ENCODE peak calls at places on chromosomes 1 and 21, in ten cellular contexts. One of them, this sample, is unnamed.
A peak's percentile ranks its signal among the peaks of the same experiment; 100 is the strongest.

GRCh38 chr21:43811262-43812105 is 22.1 kb downstream of the RRP1 start:
- DNase-seq in MV-4-11: no peak
- DNase-seq in BJ: no peak
- DNase-seq in stimulated activated naive CD8-positive, alpha-beta T cell treated with anti-CD3 and anti-CD28 coated beads, Interleukin-15, amount 100 ng/mL, for 72 hours: no peak
- DNase-seq in activated T-cell treated with anti-CD3 and anti-CD28 coated beads for 1 hour: no peak
- DNase-seq in neural progenitor cell: no peak
- DNase-seq in osteocyte: no peak
- DNase-seq in iris pigment epithelial cell: no peak
- DNase-seq in iPS-NIHi11: no peak
- DNase-seq in cardiac fibroblast: no peak
- DNase-seq in this sample: no peak

GRCh38 chr1:99018313-99018712 is 13.7 kb upstream of the PLPPR5 start:
- DNase-seq in MV-4-11: no peak
- DNase-seq in cardiac fibroblast: no peak
- DNase-seq in BJ: no peak
- DNase-seq in stimulated activated naive CD8-positive, alpha-beta T cell treated with anti-CD3 and anti-CD28 coated beads, Interleukin-15, amount 100 ng/mL, for 72 hours: no peak
- DNase-seq in neural progenitor cell: peak; percentile 5
- DNase-seq in iris pigment epithelial cell: no peak
- DNase-seq in activated T-cell treated with anti-CD3 and anti-CD28 coated beads for 1 hour: no peak
- DNase-seq in iPS-NIHi11: no peak
- DNase-seq in osteocyte: no peak
- DNase-seq in this sample: no peak

GRCh38 chr1:228044961-228045360 is 37.5 kb upstream of the ARF1 start:
- DNase-seq in activated T-cell treated with anti-CD3 and anti-CD28 coated beads for 1 hour: no peak
- DNase-seq in cardiac fibroblast: no peak
- DNase-seq in neural progenitor cell: no peak
- DNase-seq in iris pigment epithelial cell: no peak
- DNase-seq in osteocyte: peak; percentile 59
- DNase-seq in MV-4-11: no peak
- DNase-seq in iPS-NIHi11: no peak
- DNase-seq in stimulated activated naive CD8-positive, alpha-beta T cell treated with anti-CD3 and anti-CD28 coated beads, Interleukin-15, amount 100 ng/mL, for 72 hours: no peak
- DNase-seq in BJ: no peak
- DNase-seq in this sample: no peak

GRCh38 chr1:67614511-67614934 is 70.5 kb upstream of the GADD45A start:
- DNase-seq in cardiac fibroblast: peak; percentile 67
- DNase-seq in iris pigment epithelial cell: peak; percentile 76
- DNase-seq in neural progenitor cell: no peak
- DNase-seq in BJ: no peak
- DNase-seq in activated T-cell treated with anti-CD3 and anti-CD28 coated beads for 1 hour: no peak
- DNase-seq in osteocyte: no peak
- DNase-seq in stimulated activated naive CD8-positive, alpha-beta T cell treated with anti-CD3 and anti-CD28 coated beads, Interleukin-15, amount 100 ng/mL, for 72 hours: no peak
- DNase-seq in iPS-NIHi11: no peak
- DNase-seq in MV-4-11: peak; percentile 48
- DNase-seq in this sample: no peak

GRCh38 chr1:44103270-44104131 is 15.1 kb upstream of the KLF17 start:
- DNase-seq in stimulated activated naive CD8-positive, alpha-beta T cell treated with anti-CD3 and anti-CD28 coated beads, Interleukin-15, amount 100 ng/mL, for 72 hours: no peak
- DNase-seq in cardiac fibroblast: peak; percentile 16
- DNase-seq in iris pigment epithelial cell: peak; percentile 26
- DNase-seq in BJ: no peak
- DNase-seq in osteocyte: no peak
- DNase-seq in iPS-NIHi11: no peak
- DNase-seq in MV-4-11: no peak
- DNase-seq in activated T-cell treated with anti-CD3 and anti-CD28 coated beads for 1 hour: no peak
- DNase-seq in neural progenitor cell: peak; percentile 76
- DNase-seq in this sample: no peak

GRCh38 chr1:186139706-186140105 is 235.3 kb downstream of the TPR start:
- DNase-seq in stimulated activated naive CD8-positive, alpha-beta T cell treated with anti-CD3 and anti-CD28 coated beads, Interleukin-15, amount 100 ng/mL, for 72 hours: no peak
- DNase-seq in neural progenitor cell: no peak
- DNase-seq in iPS-NIHi11: no peak
- DNase-seq in activated T-cell treated with anti-CD3 and anti-CD28 coated beads for 1 hour: no peak
- DNase-seq in cardiac fibroblast: peak; percentile 79
- DNase-seq in osteocyte: no peak
- DNase-seq in iris pigment epithelial cell: peak; percentile 84
- DNase-seq in MV-4-11: no peak
- DNase-seq in BJ: peak; percentile 23
- DNase-seq in this sample: no peak

GRCh38 chr1:8602471-8603219 is 214.8 kb downstream of the RERE start:
- DNase-seq in osteocyte: no peak
- DNase-seq in BJ: no peak
- DNase-seq in neural progenitor cell: no peak
- DNase-seq in cardiac fibroblast: no peak
- DNase-seq in stimulated activated naive CD8-positive, alpha-beta T cell treated with anti-CD3 and anti-CD28 coated beads, Interleukin-15, amount 100 ng/mL, for 72 hours: no peak
- DNase-seq in iris pigment epithelial cell: no peak
- DNase-seq in activated T-cell treated with anti-CD3 and anti-CD28 coated beads for 1 hour: no peak
- DNase-seq in iPS-NIHi11: no peak
- DNase-seq in MV-4-11: peak; percentile 0
- DNase-seq in this sample: peak; percentile 32

GRCh38 chr1:53024117-53024516 is 37.9 kb upstream of the PODN start:
- DNase-seq in osteocyte: no peak
- DNase-seq in neural progenitor cell: no peak
- DNase-seq in BJ: no peak
- DNase-seq in iris pigment epithelial cell: no peak
- DNase-seq in cardiac fibroblast: no peak
- DNase-seq in activated T-cell treated with anti-CD3 and anti-CD28 coated beads for 1 hour: no peak
- DNase-seq in iPS-NIHi11: no peak
- DNase-seq in MV-4-11: no peak
- DNase-seq in stimulated activated naive CD8-positive, alpha-beta T cell treated with anti-CD3 and anti-CD28 coated beads, Interleukin-15, amount 100 ng/mL, for 72 hours: no peak
- DNase-seq in this sample: no peak

GRCh38 chr1:147169171-147169570 is 3.1 kb downstream of the PRKAB2 start:
- DNase-seq in stimulated activated naive CD8-positive, alpha-beta T cell treated with anti-CD3 and anti-CD28 coated beads, Interleukin-15, amount 100 ng/mL, for 72 hours: no peak
- DNase-seq in BJ: no peak
- DNase-seq in iPS-NIHi11: no peak
- DNase-seq in cardiac fibroblast: peak; percentile 59
- DNase-seq in osteocyte: no peak
- DNase-seq in neural progenitor cell: no peak
- DNase-seq in MV-4-11: no peak
- DNase-seq in activated T-cell treated with anti-CD3 and anti-CD28 coated beads for 1 hour: no peak
- DNase-seq in iris pigment epithelial cell: peak; percentile 63
- DNase-seq in this sample: no peak

GRCh38 chr1:45297604-45298356 is 28.9 kb upstream of the HPDL start:
- DNase-seq in neural progenitor cell: peak; percentile 69
- DNase-seq in cardiac fibroblast: no peak
- DNase-seq in stimulated activated naive CD8-positive, alpha-beta T cell treated with anti-CD3 and anti-CD28 coated beads, Interleukin-15, amount 100 ng/mL, for 72 hours: no peak
- DNase-seq in activated T-cell treated with anti-CD3 and anti-CD28 coated beads for 1 hour: no peak
- DNase-seq in osteocyte: peak; percentile 66
- DNase-seq in BJ: no peak
- DNase-seq in iris pigment epithelial cell: peak; percentile 12
- DNase-seq in iPS-NIHi11: no peak
- DNase-seq in MV-4-11: no peak
- DNase-seq in this sample: no peak

GRCh38 chr21:36893581-36893980 is 72.9 kb downstream of the HLCS start:
- DNase-seq in activated T-cell treated with anti-CD3 and anti-CD28 coated beads for 1 hour: no peak
- DNase-seq in osteocyte: peak; percentile 68
- DNase-seq in BJ: no peak
- DNase-seq in stimulated activated naive CD8-positive, alpha-beta T cell treated with anti-CD3 and anti-CD28 coated beads, Interleukin-15, amount 100 ng/mL, for 72 hours: no peak
- DNase-seq in iPS-NIHi11: no peak
- DNase-seq in iris pigment epithelial cell: no peak
- DNase-seq in MV-4-11: no peak
- DNase-seq in neural progenitor cell: no peak
- DNase-seq in cardiac fibroblast: no peak
- DNase-seq in this sample: no peak

GRCh38 chr1:173445164-173445563 is 32.0 kb upstream of the PRDX6 start:
- DNase-seq in stimulated activated naive CD8-positive, alpha-beta T cell treated with anti-CD3 and anti-CD28 coated beads, Interleukin-15, amount 100 ng/mL, for 72 hours: no peak
- DNase-seq in cardiac fibroblast: no peak
- DNase-seq in MV-4-11: peak; percentile 18
- DNase-seq in neural progenitor cell: peak; percentile 78
- DNase-seq in iPS-NIHi11: no peak
- DNase-seq in osteocyte: no peak
- DNase-seq in iris pigment epithelial cell: no peak
- DNase-seq in activated T-cell treated with anti-CD3 and anti-CD28 coated beads for 1 hour: no peak
- DNase-seq in BJ: no peak
- DNase-seq in this sample: no peak

GRCh38 chr21:42997053-42997452 is 22.7 kb downstream of the PKNOX1 start:
- DNase-seq in iPS-NIHi11: no peak
- DNase-seq in iris pigment epithelial cell: peak; percentile 99
- DNase-seq in neural progenitor cell: no peak
- DNase-seq in BJ: peak; percentile 93
- DNase-seq in osteocyte: no peak
- DNase-seq in cardiac fibroblast: peak; percentile 97
- DNase-seq in activated T-cell treated with anti-CD3 and anti-CD28 coated beads for 1 hour: no peak
- DNase-seq in MV-4-11: peak; percentile 76
- DNase-seq in stimulated activated naive CD8-positive, alpha-beta T cell treated with anti-CD3 and anti-CD28 coated beads, Interleukin-15, amount 100 ng/mL, for 72 hours: no peak
- DNase-seq in this sample: no peak

GRCh38 chr1:117606608-117607261 is 887 bp downstream of the TENT5C start:
- DNase-seq in iris pigment epithelial cell: no peak
- DNase-seq in MV-4-11: peak; percentile 28
- DNase-seq in BJ: no peak
- DNase-seq in activated T-cell treated with anti-CD3 and anti-CD28 coated beads for 1 hour: peak; percentile 36
- DNase-seq in stimulated activated naive CD8-positive, alpha-beta T cell treated with anti-CD3 and anti-CD28 coated beads, Interleukin-15, amount 100 ng/mL, for 72 hours: peak; percentile 59
- DNase-seq in osteocyte: no peak
- DNase-seq in cardiac fibroblast: peak; percentile 43
- DNase-seq in iPS-NIHi11: no peak
- DNase-seq in neural progenitor cell: peak; percentile 46
- DNase-seq in this sample: peak; percentile 56

GRCh38 chr1:8966606-8967005 is 20.9 kb downstream of the CA6 start:
- DNase-seq in iris pigment epithelial cell: no peak
- DNase-seq in stimulated activated naive CD8-positive, alpha-beta T cell treated with anti-CD3 and anti-CD28 coated beads, Interleukin-15, amount 100 ng/mL, for 72 hours: no peak
- DNase-seq in BJ: no peak
- DNase-seq in cardiac fibroblast: no peak
- DNase-seq in osteocyte: no peak
- DNase-seq in neural progenitor cell: no peak
- DNase-seq in MV-4-11: no peak
- DNase-seq in iPS-NIHi11: no peak
- DNase-seq in activated T-cell treated with anti-CD3 and anti-CD28 coated beads for 1 hour: no peak
- DNase-seq in this sample: no peak

GRCh38 chr21:46081022-46081861 is 16.7 kb upstream of the COL6A2 start:
- DNase-seq in BJ: no peak
- DNase-seq in osteocyte: peak; percentile 84
- DNase-seq in cardiac fibroblast: no peak
- DNase-seq in iris pigment epithelial cell: no peak
- DNase-seq in stimulated activated naive CD8-positive, alpha-beta T cell treated with anti-CD3 and anti-CD28 coated beads, Interleukin-15, amount 100 ng/mL, for 72 hours: no peak
- DNase-seq in MV-4-11: no peak
- DNase-seq in neural progenitor cell: no peak
- DNase-seq in activated T-cell treated with anti-CD3 and anti-CD28 coated beads for 1 hour: no peak
- DNase-seq in iPS-NIHi11: no peak
- DNase-seq in this sample: peak; percentile 1

GRCh38 chr1:44802306-44803061 is 2.3 kb downstream of the PLK3 start:
- DNase-seq in activated T-cell treated with anti-CD3 and anti-CD28 coated beads for 1 hour: no peak
- DNase-seq in iris pigment epithelial cell: no peak
- DNase-seq in cardiac fibroblast: no peak
- DNase-seq in iPS-NIHi11: no peak
- DNase-seq in BJ: no peak
- DNase-seq in osteocyte: no peak
- DNase-seq in stimulated activated naive CD8-positive, alpha-beta T cell treated with anti-CD3 and anti-CD28 coated beads, Interleukin-15, amount 100 ng/mL, for 72 hours: no peak
- DNase-seq in neural progenitor cell: peak; percentile 86
- DNase-seq in MV-4-11: no peak
- DNase-seq in this sample: no peak

GRCh38 chr21:15441060-15441493 is 288.7 kb upstream of the USP25 start:
- DNase-seq in cardiac fibroblast: no peak
- DNase-seq in iPS-NIHi11: peak; percentile 27
- DNase-seq in stimulated activated naive CD8-positive, alpha-beta T cell treated with anti-CD3 and anti-CD28 coated beads, Interleukin-15, amount 100 ng/mL, for 72 hours: no peak
- DNase-seq in activated T-cell treated with anti-CD3 and anti-CD28 coated beads for 1 hour: no peak
- DNase-seq in BJ: no peak
- DNase-seq in neural progenitor cell: peak; percentile 84
- DNase-seq in osteocyte: no peak
- DNase-seq in MV-4-11: no peak
- DNase-seq in iris pigment epithelial cell: no peak
- DNase-seq in this sample: peak; percentile 11

GRCh38 chr1:113551728-113552127 is 161.4 kb downstream of the MAGI3 start:
- DNase-seq in BJ: no peak
- DNase-seq in neural progenitor cell: no peak
- DNase-seq in iris pigment epithelial cell: no peak
- DNase-seq in iPS-NIHi11: no peak
- DNase-seq in osteocyte: no peak
- DNase-seq in MV-4-11: no peak
- DNase-seq in cardiac fibroblast: peak; percentile 29
- DNase-seq in activated T-cell treated with anti-CD3 and anti-CD28 coated beads for 1 hour: no peak
- DNase-seq in stimulated activated naive CD8-positive, alpha-beta T cell treated with anti-CD3 and anti-CD28 coated beads, Interleukin-15, amount 100 ng/mL, for 72 hours: no peak
- DNase-seq in this sample: no peak

GRCh38 chr1:151947140-151947539 is 37.8 kb upstream of the THEM4 start:
- DNase-seq in iPS-NIHi11: no peak
- DNase-seq in stimulated activated naive CD8-positive, alpha-beta T cell treated with anti-CD3 and anti-CD28 coated beads, Interleukin-15, amount 100 ng/mL, for 72 hours: no peak
- DNase-seq in neural progenitor cell: no peak
- DNase-seq in cardiac fibroblast: peak; percentile 26
- DNase-seq in iris pigment epithelial cell: no peak
- DNase-seq in osteocyte: no peak
- DNase-seq in BJ: no peak
- DNase-seq in activated T-cell treated with anti-CD3 and anti-CD28 coated beads for 1 hour: no peak
- DNase-seq in MV-4-11: no peak
- DNase-seq in this sample: no peak

GRCh38 chr1:31038360-31038759 is 27.2 kb downstream of the PUM1 start:
- DNase-seq in MV-4-11: no peak
- DNase-seq in iPS-NIHi11: no peak
- DNase-seq in cardiac fibroblast: peak; percentile 76
- DNase-seq in activated T-cell treated with anti-CD3 and anti-CD28 coated beads for 1 hour: no peak
- DNase-seq in osteocyte: no peak
- DNase-seq in iris pigment epithelial cell: peak; percentile 90
- DNase-seq in BJ: peak; percentile 26
- DNase-seq in stimulated activated naive CD8-positive, alpha-beta T cell treated with anti-CD3 and anti-CD28 coated beads, Interleukin-15, amount 100 ng/mL, for 72 hours: no peak
- DNase-seq in neural progenitor cell: no peak
- DNase-seq in this sample: no peak

GRCh38 chr1:25549273-25550154 is 6.1 kb downstream of the LDLRAP1 start:
- DNase-seq in iPS-NIHi11: peak; percentile 48
- DNase-seq in cardiac fibroblast: peak; percentile 62
- DNase-seq in BJ: no peak
- DNase-seq in MV-4-11: peak; percentile 99
- DNase-seq in osteocyte: no peak
- DNase-seq in activated T-cell treated with anti-CD3 and anti-CD28 coated beads for 1 hour: peak; percentile 67
- DNase-seq in neural progenitor cell: no peak
- DNase-seq in iris pigment epithelial cell: peak; percentile 81
- DNase-seq in stimulated activated naive CD8-positive, alpha-beta T cell treated with anti-CD3 and anti-CD28 coated beads, Interleukin-15, amount 100 ng/mL, for 72 hours: peak; percentile 86
- DNase-seq in this sample: peak; percentile 84

GRCh38 chr1:116690809-116691323 is 23.3 kb upstream of the IGSF3 start:
- DNase-seq in iris pigment epithelial cell: no peak
- DNase-seq in iPS-NIHi11: no peak
- DNase-seq in stimulated activated naive CD8-positive, alpha-beta T cell treated with anti-CD3 and anti-CD28 coated beads, Interleukin-15, amount 100 ng/mL, for 72 hours: no peak
- DNase-seq in neural progenitor cell: no peak
- DNase-seq in MV-4-11: no peak
- DNase-seq in osteocyte: no peak
- DNase-seq in BJ: no peak
- DNase-seq in cardiac fibroblast: no peak
- DNase-seq in activated T-cell treated with anti-CD3 and anti-CD28 coated beads for 1 hour: no peak
- DNase-seq in this sample: no peak

GRCh38 chr1:176692988-176693696 is 230.2 kb downstream of the PAPPA2 start:
- DNase-seq in iPS-NIHi11: no peak
- DNase-seq in iris pigment epithelial cell: no peak
- DNase-seq in stimulated activated naive CD8-positive, alpha-beta T cell treated with anti-CD3 and anti-CD28 coated beads, Interleukin-15, amount 100 ng/mL, for 72 hours: no peak
- DNase-seq in activated T-cell treated with anti-CD3 and anti-CD28 coated beads for 1 hour: no peak
- DNase-seq in osteocyte: no peak
- DNase-seq in BJ: no peak
- DNase-seq in neural progenitor cell: no peak
- DNase-seq in MV-4-11: no peak
- DNase-seq in cardiac fibroblast: no peak
- DNase-seq in this sample: no peak

GRCh38 chr1:194533641-194534040 is 1347.2 kb upstream of the B3GALT2 start:
- DNase-seq in neural progenitor cell: no peak
- DNase-seq in iris pigment epithelial cell: peak; percentile 3
- DNase-seq in activated T-cell treated with anti-CD3 and anti-CD28 coated beads for 1 hour: no peak
- DNase-seq in BJ: no peak
- DNase-seq in osteocyte: no peak
- DNase-seq in MV-4-11: no peak
- DNase-seq in cardiac fibroblast: no peak
- DNase-seq in iPS-NIHi11: no peak
- DNase-seq in stimulated activated naive CD8-positive, alpha-beta T cell treated with anti-CD3 and anti-CD28 coated beads, Interleukin-15, amount 100 ng/mL, for 72 hours: no peak
- DNase-seq in this sample: no peak

This sample was measured in T-helper 2 cell treated with Interferon-gamma antibody and Interleukin-4, amounts not matched to agents 5 μg/mL and 100 μg/mL, for 36 hours.